ENCODE peak calls at places on chromosome 9, in seven cellular contexts. One of them, this sample, is unnamed.

GRCh38 chr9:33695856-33696255 is 99.5 kb upstream of the PRSS3 start:
- DNase-seq in LoVo: no peak
- DNase-seq in GDM1: no peak
- DNase-seq in activated gamma-delta T cell treated with Interleukin-2 at 50 U/mL for 16 hours: no peak
- DNase-seq in CD4-positive, CD25-positive, alpha-beta regulatory T cell: no peak
- DNase-seq in astrocyte of the cerebellum: no peak
- DNase-seq in NCI-H2029: no peak
- DNase-seq in this sample: no peak

GRCh38 chr9:88532320-88532719 is 2.7 kb upstream of the NXNL2 start:
- DNase-seq in GDM1: no peak
- DNase-seq in activated gamma-delta T cell treated with Interleukin-2 at 50 U/mL for 16 hours: no peak
- DNase-seq in astrocyte of the cerebellum: peak; percentile 32
- DNase-seq in CD4-positive, CD25-positive, alpha-beta regulatory T cell: peak; percentile 28
- DNase-seq in NCI-H2029: no peak
- DNase-seq in LoVo: no peak
- DNase-seq in this sample: no peak

GRCh38 chr9:4334439-4334838 is 34.6 kb upstream of the GLIS3 start:
- DNase-seq in CD4-positive, CD25-positive, alpha-beta regulatory T cell: no peak
- DNase-seq in astrocyte of the cerebellum: no peak
- DNase-seq in GDM1: no peak
- DNase-seq in activated gamma-delta T cell treated with Interleukin-2 at 50 U/mL for 16 hours: no peak
- DNase-seq in LoVo: peak; percentile 42
- DNase-seq in NCI-H2029: peak; percentile 83
- DNase-seq in this sample: peak; percentile 84

GRCh38 chr9:12723409-12724028 is 30.3 kb downstream of the TYRP1 start:
- DNase-seq in astrocyte of the cerebellum: no peak
- DNase-seq in LoVo: peak; percentile 41
- DNase-seq in activated gamma-delta T cell treated with Interleukin-2 at 50 U/mL for 16 hours: no peak
- DNase-seq in CD4-positive, CD25-positive, alpha-beta regulatory T cell: no peak
- DNase-seq in GDM1: no peak
- DNase-seq in NCI-H2029: no peak
- DNase-seq in this sample: no peak

GRCh38 chr9:13360188-13360587 is 80.7 kb upstream of the MPDZ start:
- DNase-seq in NCI-H2029: no peak
- DNase-seq in activated gamma-delta T cell treated with Interleukin-2 at 50 U/mL for 16 hours: no peak
- DNase-seq in LoVo: no peak
- DNase-seq in CD4-positive, CD25-positive, alpha-beta regulatory T cell: no peak
- DNase-seq in GDM1: no peak
- DNase-seq in astrocyte of the cerebellum: no peak
- DNase-seq in this sample: no peak

GRCh38 chr9:38127271-38127839 is 58.3 kb upstream of the SHB start:
- DNase-seq in astrocyte of the cerebellum: no peak
- DNase-seq in NCI-H2029: no peak
- DNase-seq in CD4-positive, CD25-positive, alpha-beta regulatory T cell: no peak
- DNase-seq in LoVo: no peak
- DNase-seq in activated gamma-delta T cell treated with Interleukin-2 at 50 U/mL for 16 hours: no peak
- DNase-seq in GDM1: no peak
- DNase-seq in this sample: no peak

GRCh38 chr9:124099860-124100259 is 88.3 kb downstream of the LHX2 start:
- DNase-seq in GDM1: no peak
- DNase-seq in astrocyte of the cerebellum: no peak
- DNase-seq in LoVo: no peak
- DNase-seq in CD4-positive, CD25-positive, alpha-beta regulatory T cell: no peak
- DNase-seq in NCI-H2029: no peak
- DNase-seq in activated gamma-delta T cell treated with Interleukin-2 at 50 U/mL for 16 hours: no peak
- DNase-seq in this sample: no peak

GRCh38 chr9:5949103-5949699 is 58.5 kb downstream of the MLANA start:
- DNase-seq in CD4-positive, CD25-positive, alpha-beta regulatory T cell: peak; percentile 63
- DNase-seq in LoVo: peak; percentile 2
- DNase-seq in GDM1: no peak
- DNase-seq in NCI-H2029: no peak
- DNase-seq in activated gamma-delta T cell treated with Interleukin-2 at 50 U/mL for 16 hours: peak; percentile 11
- DNase-seq in astrocyte of the cerebellum: no peak
- DNase-seq in this sample: no peak

GRCh38 chr9:93064392-93065124 is 6.1 kb downstream of the SUSD3 start:
- DNase-seq in NCI-H2029: peak; percentile 73
- DNase-seq in activated gamma-delta T cell treated with Interleukin-2 at 50 U/mL for 16 hours: peak; percentile 92
- DNase-seq in LoVo: no peak
- DNase-seq in CD4-positive, CD25-positive, alpha-beta regulatory T cell: peak; percentile 99
- DNase-seq in astrocyte of the cerebellum: peak; percentile 20
- DNase-seq in GDM1: peak; percentile 94
- DNase-seq in this sample: no peak

GRCh38 chr9:94011134-94011533 is 56.0 kb upstream of the BARX1 start:
- DNase-seq in NCI-H2029: peak; percentile 28
- DNase-seq in activated gamma-delta T cell treated with Interleukin-2 at 50 U/mL for 16 hours: no peak
- DNase-seq in astrocyte of the cerebellum: no peak
- DNase-seq in CD4-positive, CD25-positive, alpha-beta regulatory T cell: peak; percentile 20
- DNase-seq in LoVo: no peak
- DNase-seq in GDM1: no peak
- DNase-seq in this sample: no peak

GRCh38 chr9:97600531-97601227 is 32.5 kb downstream of the TSTD2 start:
- DNase-seq in activated gamma-delta T cell treated with Interleukin-2 at 50 U/mL for 16 hours: no peak
- DNase-seq in NCI-H2029: no peak
- DNase-seq in CD4-positive, CD25-positive, alpha-beta regulatory T cell: no peak
- DNase-seq in LoVo: no peak
- DNase-seq in GDM1: no peak
- DNase-seq in astrocyte of the cerebellum: no peak
- DNase-seq in this sample: no peak

GRCh38 chr9:97980479-97980803 is 2.7 kb upstream of the ANP32B start:
- DNase-seq in NCI-H2029: no peak
- DNase-seq in astrocyte of the cerebellum: no peak
- DNase-seq in GDM1: no peak
- DNase-seq in activated gamma-delta T cell treated with Interleukin-2 at 50 U/mL for 16 hours: no peak
- DNase-seq in CD4-positive, CD25-positive, alpha-beta regulatory T cell: no peak
- DNase-seq in LoVo: peak; percentile 15
- DNase-seq in this sample: no peak

GRCh38 chr9:87751423-87751822 is 25.5 kb downstream of the CTSL start:
- DNase-seq in CD4-positive, CD25-positive, alpha-beta regulatory T cell: no peak
- DNase-seq in GDM1: no peak
- DNase-seq in NCI-H2029: no peak
- DNase-seq in activated gamma-delta T cell treated with Interleukin-2 at 50 U/mL for 16 hours: no peak
- DNase-seq in LoVo: no peak
- DNase-seq in astrocyte of the cerebellum: no peak
- DNase-seq in this sample: no peak

GRCh38 chr9:18922161-18922910 is 110.7 kb downstream of the SAXO1 start:
- DNase-seq in GDM1: no peak
- DNase-seq in astrocyte of the cerebellum: no peak
- DNase-seq in LoVo: no peak
- DNase-seq in NCI-H2029: no peak
- DNase-seq in activated gamma-delta T cell treated with Interleukin-2 at 50 U/mL for 16 hours: no peak
- DNase-seq in CD4-positive, CD25-positive, alpha-beta regulatory T cell: no peak
- DNase-seq in this sample: no peak

GRCh38 chr9:129613520-129614175 is 7.3 kb downstream of the C9orf50 start:
- DNase-seq in CD4-positive, CD25-positive, alpha-beta regulatory T cell: no peak
- DNase-seq in LoVo: no peak
- DNase-seq in astrocyte of the cerebellum: no peak
- DNase-seq in NCI-H2029: no peak
- DNase-seq in activated gamma-delta T cell treated with Interleukin-2 at 50 U/mL for 16 hours: no peak
- DNase-seq in GDM1: no peak
- DNase-seq in this sample: no peak

GRCh38 chr9:84403288-84403687 is 62.7 kb upstream of the SLC28A3 start:
- DNase-seq in GDM1: no peak
- DNase-seq in astrocyte of the cerebellum: no peak
- DNase-seq in activated gamma-delta T cell treated with Interleukin-2 at 50 U/mL for 16 hours: no peak
- DNase-seq in NCI-H2029: no peak
- DNase-seq in LoVo: no peak
- DNase-seq in CD4-positive, CD25-positive, alpha-beta regulatory T cell: no peak
- DNase-seq in this sample: no peak

GRCh38 chr9:128169492-128169891 is 9.4 kb downstream of the BBLN start:
- DNase-seq in NCI-H2029: no peak
- DNase-seq in activated gamma-delta T cell treated with Interleukin-2 at 50 U/mL for 16 hours: no peak
- DNase-seq in astrocyte of the cerebellum: no peak
- DNase-seq in LoVo: no peak
- DNase-seq in GDM1: no peak
- DNase-seq in CD4-positive, CD25-positive, alpha-beta regulatory T cell: no peak
- DNase-seq in this sample: no peak

GRCh38 chr9:115594551-115594950 is 476.6 kb upstream of the TNC start:
- DNase-seq in astrocyte of the cerebellum: no peak
- DNase-seq in LoVo: no peak
- DNase-seq in activated gamma-delta T cell treated with Interleukin-2 at 50 U/mL for 16 hours: no peak
- DNase-seq in CD4-positive, CD25-positive, alpha-beta regulatory T cell: no peak
- DNase-seq in GDM1: no peak
- DNase-seq in NCI-H2029: no peak
- DNase-seq in this sample: no peak

GRCh38 chr9:87950765-87951488 is 23.4 kb downstream of the CDK20 start:
- DNase-seq in CD4-positive, CD25-positive, alpha-beta regulatory T cell: peak; percentile 44
- DNase-seq in NCI-H2029: peak; percentile 8
- DNase-seq in GDM1: no peak
- DNase-seq in astrocyte of the cerebellum: no peak
- DNase-seq in LoVo: peak; percentile 59
- DNase-seq in activated gamma-delta T cell treated with Interleukin-2 at 50 U/mL for 16 hours: no peak
- DNase-seq in this sample: peak; percentile 12